ENCODE peak calls at places on chromosomes 12 and 14, in four cellular contexts. E, P, C and H are unnamed samples.

GRCh38 chr12:96979532-96979931 is 72.5 kb downstream of the NEDD1 start:
- DNase-seq in E (no peak), C (no peak), P (no peak), H (no peak)

GRCh38 chr12:95385246-95385645 is 88.7 kb upstream of the METAP2 start:
- DNase-seq in E (peak; percentile 17), C (no peak), P (no peak), H (peak; percentile 98)

GRCh38 chr12:106020736-106021135 is 118.0 kb downstream of the NUAK1 start:
- DNase-seq in C (no peak), P (no peak), E (no peak), H (no peak)

GRCh38 chr14:90383731-90384542 is 12.9 kb upstream of the CALM1 start:
- DNase-seq in P (peak; percentile 29), E (peak; percentile 65), C (peak; percentile 85), H (peak; percentile 52)

GRCh38 chr12:109752117-109753053 is 38.8 kb downstream of the FAM222A start:
- DNase-seq in C (peak; percentile 56), E (no peak), P (no peak), H (no peak)

GRCh38 chr12:89111964-89112363 is 240.3 kb downstream of the DUSP6 start:
- DNase-seq in E (no peak), C (no peak), P (no peak), H (no peak)

GRCh38 chr14:33280646-33281045 is 342.0 kb downstream of the NPAS3 start:
- DNase-seq in E (no peak), P (no peak), C (no peak), H (no peak)

GRCh38 chr14:55349565-55349964 is 62.1 kb downstream of the ATG14 start:
- DNase-seq in E (no peak), P (no peak), C (no peak), H (no peak)

GRCh38 chr14:105135700-105136395 is 32.7 kb downstream of the JAG2 start:
- DNase-seq in P (no peak), C (peak; percentile 17), E (no peak), H (no peak)

GRCh38 chr14:67003009-67003753 is 186.1 kb upstream of the GARIN2 start:
- DNase-seq in C (no peak), E (no peak), P (no peak), H (no peak)

GRCh38 chr12:57461904-57462306 is 2.3 kb downstream of the GLI1 start:
- DNase-seq in C (no peak), P (no peak), E (no peak), H (no peak)

GRCh38 chr12:115983226-115983798 is 294.2 kb downstream of the MED13L start:
- DNase-seq in C (peak; percentile 93), P (no peak), E (no peak), H (no peak)

GRCh38 chr12:52871291-52871961 is 22.6 kb upstream of the KRT78 start:
- DNase-seq in E (no peak), C (no peak), P (no peak), H (peak; percentile 62)

GRCh38 chr14:42140001-42140400 is 533.3 kb downstream of the LRFN5 start:
- DNase-seq in P (no peak), C (no peak), E (no peak), H (no peak)

GRCh38 chr14:24053548-24054323 is 1.9 kb downstream of the CARMIL3 start:
- DNase-seq in P (no peak), C (peak; percentile 40), E (no peak), H (no peak)

GRCh38 chr14:58073516-58073915 is 78.5 kb downstream of the ARMH4 start:
- DNase-seq in E (no peak), C (no peak), P (no peak), H (no peak)

GRCh38 chr12:49462103-49462739 is 76.6 kb upstream of the KCNH3 start:
- DNase-seq in C (no peak), E (peak; percentile 38), P (no peak), H (no peak)

GRCh38 chr12:108560321-108560721 is 652 bp downstream of the SART3 start:
- DNase-seq in E (no peak), P (no peak), C (no peak), H (peak; percentile 15)

GRCh38 chr12:104785886-104786285 is 172.2 kb downstream of the SLC41A2 start:
- DNase-seq in P (no peak), E (no peak), C (no peak), H (no peak)

GRCh38 chr12:94970560-94970959 is 32.9 kb downstream of the NDUFA12 start:
- DNase-seq in C (no peak), P (no peak), E (no peak), H (no peak)

GRCh38 chr14:100850841-100851585 is 25.1 kb downstream of the MEG3 start:
- DNase-seq in E (peak; percentile 58), C (peak; percentile 93), P (peak; percentile 64), H (no peak)

GRCh38 chr12:121279507-121279915 is 17.0 kb downstream of the CAMKK2 start:
- DNase-seq in E (peak; percentile 70), P (no peak), C (peak; percentile 76), H (no peak)

GRCh38 chr14:100146548-100147091 is 12.8 kb downstream of the DEGS2 start:
- DNase-seq in E (no peak), C (no peak), P (no peak), H (no peak)

GRCh38 chr12:99261256-99261655 is 386.3 kb upstream of the GARIN6 start:
- DNase-seq in P (no peak), C (no peak), E (no peak), H (no peak)

GRCh38 chr14:50469982-50470381 is 62.4 kb downstream of the MAP4K5 start:
- DNase-seq in C (no peak), P (no peak), E (no peak), H (no peak)